ENCODE peak calls at places on chromosomes 13 and 19, in four cellular contexts. Z, H, N and K are unnamed samples.

GRCh38 chr13:45859682-45860081 is 8.1 kb upstream of the SIAH3 start:
- DNase-seq in Z (peak; percentile 55), N (no peak), H (no peak), K (no peak)

GRCh38 chr19:510606-511100 is 3.4 kb downstream of the TPGS1 start:
- DNase-seq in H (no peak), N (peak; percentile 92), Z (peak; percentile 94), K (peak; percentile 95)

GRCh38 chr13:101946411-101946810 is 455.4 kb downstream of the FGF14 start:
- DNase-seq in H (no peak), N (no peak), Z (no peak), K (no peak)

GRCh38 chr19:56393119-56394012 is at the start of gene ZNF582:
- DNase-seq in H (peak; percentile 88), Z (peak; percentile 98), N (peak; percentile 98), K (peak; percentile 93)

GRCh38 chr13:26718146-26718545 is 42.4 kb downstream of the GPR12 start:
- DNase-seq in H (no peak), N (no peak), Z (no peak), K (no peak)

GRCh38 chr13:102812616-102813287 is 13.8 kb downstream of the BIVM start:
- DNase-seq in N (peak; percentile 46), Z (peak; percentile 8), H (no peak), K (no peak)

GRCh38 chr13:47233734-47234133 is 336.9 kb upstream of the HTR2A start:
- DNase-seq in N (peak; percentile 62), H (no peak), Z (no peak), K (no peak)

GRCh38 chr19:13441810-13442512 is 64.3 kb downstream of the CACNA1A start:
- DNase-seq in H (no peak), Z (peak; percentile 91), N (peak; percentile 59), K (no peak)

GRCh38 chr19:58346961-58347929 is 6.0 kb downstream of the A1BG start:
- DNase-seq in Z (peak; percentile 89), N (peak; percentile 57), H (no peak), K (peak; percentile 85)

GRCh38 chr19:1767464-1767933 is 14.2 kb downstream of the ONECUT3 start:
- DNase-seq in Z (peak; percentile 67), N (no peak), H (no peak), K (peak; percentile 83)

GRCh38 chr19:47187797-47188196 is 43.2 kb downstream of the BBC3 start:
- DNase-seq in H (no peak), Z (no peak), N (no peak), K (no peak)

GRCh38 chr13:112210401-112210800 is 143.5 kb downstream of the SOX1 start:
- DNase-seq in N (no peak), Z (peak; percentile 63), H (no peak), K (no peak)

GRCh38 chr13:43094901-43095300 is 71.5 kb downstream of the DNAJC15 start:
- DNase-seq in H (no peak), N (no peak), Z (no peak), K (no peak)

GRCh38 chr19:2274937-2275535 is 6.9 kb downstream of the PEAK3 start:
- DNase-seq in H (no peak), N (peak; percentile 76), Z (peak; percentile 85), K (peak; percentile 82)

GRCh38 chr19:46533085-46534081 is 37.7 kb upstream of the PNMA8B start:
- DNase-seq in Z (peak; percentile 69), H (no peak), N (no peak), K (no peak)

GRCh38 chr19:43148233-43148632 is 38.1 kb downstream of the PSG5 start:
- DNase-seq in H (peak; percentile 89), N (peak; percentile 66), Z (no peak), K (no peak)

GRCh38 chr13:51557423-51557822 is 26.8 kb upstream of the WDFY2 start:
- DNase-seq in H (no peak), N (no peak), Z (no peak), K (no peak)

GRCh38 chr13:84118845-84119409 is 236.7 kb upstream of the SLITRK1 start:
- DNase-seq in N (peak; percentile 20), Z (no peak), H (no peak), K (no peak)

GRCh38 chr13:99227331-99227900 is 26.8 kb downstream of the UBAC2 start:
- DNase-seq in H (no peak), Z (no peak), N (no peak), K (no peak)

DNA sequence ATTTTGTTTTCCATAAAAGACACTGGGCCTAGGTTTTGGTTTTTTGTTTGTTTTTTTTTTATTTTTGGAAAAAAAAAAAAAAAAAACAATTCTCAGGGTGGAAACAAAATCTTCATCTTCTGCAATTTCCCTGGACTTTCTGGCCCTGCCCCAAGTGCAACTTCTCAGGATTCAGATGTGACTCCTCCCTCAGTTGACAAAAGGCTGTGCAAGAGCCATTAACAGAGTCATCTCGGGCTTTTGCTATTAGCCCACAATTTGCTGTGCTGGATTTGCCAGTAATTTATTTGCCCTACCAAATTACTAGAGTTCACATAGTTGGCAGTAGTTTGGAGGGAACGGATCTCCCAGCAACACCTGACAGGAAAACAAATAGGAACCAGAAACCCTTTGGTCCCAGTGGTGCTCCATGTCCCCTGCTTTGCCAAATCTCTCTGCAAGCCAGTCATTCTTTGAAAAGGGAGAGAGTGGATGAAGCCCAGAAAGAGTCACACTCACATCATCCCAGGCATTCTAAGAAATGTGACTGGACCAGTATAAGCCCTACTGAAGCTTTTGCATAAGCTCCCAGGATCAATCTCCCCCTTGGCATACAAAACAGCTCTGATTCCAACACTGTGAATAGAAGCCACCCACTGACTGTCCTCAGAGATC is 350.1 kb upstream of the NBEA start:
- DNase-seq in Z (peak; percentile 35), H (no peak), N (no peak), K (no peak)
- TF ChIP-seq CTCF in Z (no peak), H (no peak), N (no peak), K (no peak)

GRCh38 chr13:54198911-54199310 is 1170.3 kb downstream of the OLFM4 start:
- DNase-seq in H (no peak), N (no peak), Z (peak; percentile 75), K (no peak)
- TF ChIP-seq CTCF in H (no peak), N (no peak), Z (no peak), K (no peak)

DNA sequence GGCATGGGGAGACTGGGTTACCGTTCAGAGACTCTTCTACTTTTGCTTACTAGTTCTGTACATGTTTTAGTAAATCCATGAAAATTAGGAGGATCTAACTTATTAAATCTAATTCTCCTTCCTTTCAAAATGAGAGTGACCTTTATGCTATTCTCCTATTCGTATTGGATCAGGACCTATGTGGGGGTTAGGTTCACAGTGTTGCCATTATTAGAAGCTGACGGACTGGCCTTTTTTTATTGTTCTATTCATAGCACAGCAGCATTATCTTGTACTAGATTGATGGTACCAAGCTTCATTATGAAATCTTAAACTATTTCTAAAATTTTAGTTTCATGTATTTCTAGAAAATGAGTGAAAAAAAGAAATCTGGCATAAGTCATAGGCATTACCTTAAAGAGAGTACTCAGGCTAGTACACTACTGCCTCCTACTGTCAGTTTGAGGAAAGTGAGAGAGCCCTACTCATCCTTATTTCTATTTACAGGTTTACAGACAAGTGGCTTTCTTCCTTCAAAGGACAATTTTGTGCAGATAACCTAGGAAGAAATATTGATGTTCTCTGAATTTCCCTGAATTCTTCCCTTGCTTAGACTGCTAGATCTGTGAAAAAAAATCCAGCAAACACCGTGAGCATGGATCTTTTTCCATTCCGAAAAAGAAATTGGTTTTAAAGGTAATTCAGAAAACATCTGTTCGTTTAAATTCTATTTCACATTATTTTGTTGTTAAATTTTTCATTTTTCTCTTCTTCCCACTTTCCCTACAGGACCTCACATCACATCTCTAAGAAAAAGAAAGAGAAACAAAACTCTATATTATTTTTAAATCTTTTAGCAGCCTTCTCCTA is 485.5 kb downstream of the DIAPH3 start:
- DNase-seq in N (peak; percentile 87), Z (peak; percentile 65), H (no peak), K (no peak)
- TF ChIP-seq CTCF in N (peak; percentile 98), Z (peak; percentile 91), H (peak; percentile 96), K (peak; percentile 78)

GRCh38 chr13:44435142-44435982 is 61.7 kb downstream of the SERP2 start:
- DNase-seq in N (peak; percentile 99), Z (peak; percentile 99), H (peak; percentile 96), K (peak; percentile 98)
- TF ChIP-seq CTCF in N (no peak), Z (no peak), H (no peak), K (no peak)